ENCODE peak calls at places on chromosomes 3 and 15, in six cellular contexts. P is H1, B is HepG2, D is GM12891, O is K562, S is GM12878. X is an unnamed sample.

GRCh38 chr15:41022487-41023090 is 69.3 kb downstream of the CHAC1 start:
- DNase-seq in B (peak), O (peak), S (peak), D (peak), P (peak), X (no peak)

GRCh38 chr3:190686011-190686410 is 172.1 kb downstream of the IL1RAP start:
- DNase-seq in S (no peak), D (no peak), B (no peak), P (no peak), O (no peak), X (no peak)

GRCh38 chr3:70053293-70053692 is 53.8 kb downstream of the SAMMSON start:
- DNase-seq in D (no peak), P (no peak), O (no peak), S (no peak), B (no peak), X (no peak)

GRCh38 chr3:50600841-50601591 is 10.6 kb downstream of the CISH start:
- DNase-seq in P (no peak), D (no peak), O (peak), S (no peak), B (peak), X (no peak)

GRCh38 chr3:131723343-131723742 is 220.6 kb upstream of the MRPL3 start:
- DNase-seq in S (no peak), D (no peak), B (no peak), O (no peak), P (no peak), X (no peak)

GRCh38 chr3:4271834-4272233 is 31.3 kb upstream of the SETMAR start:
- DNase-seq in O (peak), P (no peak), D (no peak), B (peak), S (no peak), X (no peak)

GRCh38 chr3:196662033-196662432 is 22.5 kb downstream of the NRROS start:
- DNase-seq in S (no peak), D (no peak), O (no peak), P (no peak), B (no peak), X (no peak)

GRCh38 chr15:25465835-25466234 is 27.0 kb upstream of the UBE3A start:
- DNase-seq in P (no peak), D (no peak), S (no peak), B (no peak), O (no peak), X (no peak)

GRCh38 chr3:196198771-196199753 is 12.1 kb downstream of the ZDHHC19 start:
- DNase-seq in S (no peak), O (no peak), D (no peak), B (peak), P (no peak), X (no peak)

GRCh38 chr3:2873986-2874385 is 236.2 kb downstream of the IL5RA start:
- DNase-seq in B (no peak), S (no peak), D (no peak), O (no peak), P (no peak), X (no peak)

GRCh38 chr15:29925227-29926082 is 103.2 kb upstream of the TJP1 start:
- DNase-seq in P (peak), D (peak), S (no peak), B (peak), O (peak), X (no peak)

GRCh38 chr3:9168230-9168629 is 81.2 kb downstream of the SRGAP3 start:
- DNase-seq in P (no peak), O (no peak), S (peak), B (no peak), D (peak), X (peak)

GRCh38 chr3:31696009-31696297 is 163.2 kb downstream of the STT3B start:
- DNase-seq in B (no peak), P (no peak), D (no peak), O (no peak), S (no peak), X (no peak)

GRCh38 chr15:100721758-100722550 is 119.6 kb downstream of the ASB7 start:
- DNase-seq in S (no peak), P (peak), O (no peak), B (peak), D (no peak), X (no peak)

GRCh38 chr15:89171136-89172072 is 50.0 kb downstream of the RLBP1 start:
- DNase-seq in S (no peak), P (peak), D (no peak), O (peak), B (peak), X (no peak)

GRCh38 chr3:13850161-13850945 is 29.5 kb downstream of the WNT7A start:
- DNase-seq in S (no peak), O (peak), D (no peak), B (peak), P (no peak), X (no peak)

GRCh38 chr15:67097893-67098740 is 32.7 kb downstream of the SMAD3 start:
- DNase-seq in B (no peak), D (no peak), S (no peak), O (peak), P (no peak), X (no peak)

GRCh38 chr15:22259881-22260421 is 179.6 kb downstream of the OR4M2 start:
- DNase-seq in S (no peak), P (no peak), D (no peak), B (no peak), O (no peak), X (no peak)

GRCh38 chr3:186417791-186418190 is 55.8 kb upstream of the DGKG start:
- DNase-seq in O (no peak), P (peak), D (no peak), B (no peak), S (no peak), X (no peak)

GRCh38 chr15:32834156-32834555 is 116.4 kb downstream of the GREM1 start:
- DNase-seq in B (no peak), D (peak), S (peak), P (no peak), O (no peak), X (no peak)

GRCh38 chr15:32956006-32956405 is 238.2 kb downstream of the GREM1 start:
- DNase-seq in B (peak), P (no peak), S (no peak), O (peak), D (peak), X (peak)

GRCh38 chr15:65394936-65395335 is 17.1 kb upstream of the IGDCC3 start:
- DNase-seq in P (no peak), S (no peak), B (no peak), D (no peak), O (no peak), X (no peak)

GRCh38 chr15:65395567-65396185 is 17.9 kb upstream of the IGDCC3 start:
- DNase-seq in S (no peak), B (no peak), D (no peak), O (no peak), P (peak), X (no peak)

GRCh38 chr15:65393091-65393490 is 15.3 kb upstream of the IGDCC3 start:
- DNase-seq in B (no peak), O (no peak), D (no peak), P (no peak), S (no peak), X (no peak)

GRCh38 chr15:65393557-65393956 is 15.8 kb upstream of the IGDCC3 start:
- DNase-seq in S (no peak), O (no peak), D (no peak), B (no peak), P (no peak), X (no peak)

DNA sequence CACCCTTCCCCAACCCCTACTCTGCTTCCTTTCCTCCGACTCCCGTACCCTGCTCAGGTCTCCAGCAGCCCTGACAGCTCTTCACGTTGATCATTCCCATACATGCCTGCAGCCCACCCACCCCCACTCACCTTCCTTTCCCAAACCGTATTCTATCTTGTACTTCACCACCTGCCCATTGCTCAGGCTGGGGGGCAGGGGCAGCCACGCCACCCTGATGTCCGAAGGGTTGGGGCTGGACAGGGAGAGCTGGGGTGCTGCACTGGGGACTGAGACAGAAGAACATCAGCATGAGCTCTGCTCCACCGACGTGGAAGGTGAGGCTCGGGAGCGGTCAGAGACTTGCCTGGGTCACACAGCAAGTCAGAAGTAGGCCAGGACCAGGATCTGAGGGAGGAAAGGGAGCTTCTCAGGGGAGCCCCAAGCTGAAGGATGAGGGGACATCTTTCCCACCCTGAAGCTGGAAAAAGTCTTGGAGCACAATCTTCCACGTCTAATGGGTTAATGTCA is 16.5 kb upstream of the IGDCC3 start:
- DNase-seq in O (no peak), B (no peak), P (no peak), S (no peak), D (no peak), X (no peak)
- TF ChIP-seq POLR2A in O (no peak), B (no peak), P (no peak), S (no peak), D (no peak), X (no peak)

DNA sequence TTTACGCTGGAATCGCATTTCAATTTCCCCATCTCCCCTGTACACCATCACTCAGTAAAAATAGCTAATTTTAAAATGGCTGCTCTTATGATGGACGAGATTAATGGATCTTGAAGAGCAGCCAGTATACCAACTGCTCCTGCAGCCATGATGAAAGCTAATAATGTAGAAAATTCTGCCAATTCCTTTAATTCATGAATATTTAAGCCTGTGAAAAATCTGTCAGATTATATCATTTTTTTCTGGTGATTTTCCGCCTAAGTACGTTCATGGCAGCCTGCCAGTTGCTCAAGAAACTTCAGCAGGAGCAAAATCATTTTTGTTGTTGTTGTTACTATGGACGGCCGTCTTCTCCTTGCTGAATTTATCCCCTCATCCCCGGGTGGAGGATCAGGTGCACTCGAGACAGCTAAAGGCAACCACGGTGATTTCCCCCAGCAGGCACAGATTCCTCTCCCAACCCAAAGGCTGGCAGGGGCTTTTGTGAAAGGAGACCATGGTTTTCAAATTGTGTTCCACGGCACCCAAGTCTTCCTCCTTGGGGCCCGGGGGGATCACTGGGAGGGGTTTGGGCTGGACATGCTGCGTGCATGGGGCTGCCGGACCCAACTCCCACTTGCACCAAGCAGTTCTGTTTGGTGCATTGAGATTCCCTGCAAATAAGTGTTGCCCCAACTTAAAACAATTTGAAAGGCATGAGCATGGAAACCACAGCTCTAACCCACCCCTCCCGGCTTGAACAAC is 289.6 kb downstream of the UACA start:
- DNase-seq in S (no peak), D (no peak), O (no peak), P (no peak), B (no peak), X (no peak)
- TF ChIP-seq POLR2AphosphoS5 in S (no peak), D (no peak), O (no peak), P (no peak), B (no peak), X (no peak)

GRCh38 chr15:71804695-71805470 is 5.5 kb upstream of the NR2E3 start:
- DNase-seq in O (no peak), P (no peak), B (no peak), S (no peak), D (no peak), X (no peak)

GRCh38 chr15:71801935-71802655 is 8.3 kb upstream of the NR2E3 start:
- DNase-seq in B (no peak), D (no peak), S (no peak), O (no peak), P (no peak), X (no peak)

GRCh38 chr15:71800835-71801745 is 9.3 kb upstream of the NR2E3 start:
- DNase-seq in S (no peak), D (peak), P (peak), O (peak), B (peak), X (no peak)

GRCh38 chr15:71804226-71804625 is 6.1 kb upstream of the NR2E3 start:
- DNase-seq in B (no peak), D (no peak), O (no peak), S (no peak), P (no peak), X (no peak)

GRCh38 chr15:71802770-71803169 is 7.6 kb upstream of the NR2E3 start:
- DNase-seq in B (no peak), D (no peak), S (no peak), P (peak), O (peak), X (no peak)
- TF ChIP-seq TAF1 in B (no peak), D (no peak), S (no peak), P (no peak), O (no peak), X (no peak)

DNA sequence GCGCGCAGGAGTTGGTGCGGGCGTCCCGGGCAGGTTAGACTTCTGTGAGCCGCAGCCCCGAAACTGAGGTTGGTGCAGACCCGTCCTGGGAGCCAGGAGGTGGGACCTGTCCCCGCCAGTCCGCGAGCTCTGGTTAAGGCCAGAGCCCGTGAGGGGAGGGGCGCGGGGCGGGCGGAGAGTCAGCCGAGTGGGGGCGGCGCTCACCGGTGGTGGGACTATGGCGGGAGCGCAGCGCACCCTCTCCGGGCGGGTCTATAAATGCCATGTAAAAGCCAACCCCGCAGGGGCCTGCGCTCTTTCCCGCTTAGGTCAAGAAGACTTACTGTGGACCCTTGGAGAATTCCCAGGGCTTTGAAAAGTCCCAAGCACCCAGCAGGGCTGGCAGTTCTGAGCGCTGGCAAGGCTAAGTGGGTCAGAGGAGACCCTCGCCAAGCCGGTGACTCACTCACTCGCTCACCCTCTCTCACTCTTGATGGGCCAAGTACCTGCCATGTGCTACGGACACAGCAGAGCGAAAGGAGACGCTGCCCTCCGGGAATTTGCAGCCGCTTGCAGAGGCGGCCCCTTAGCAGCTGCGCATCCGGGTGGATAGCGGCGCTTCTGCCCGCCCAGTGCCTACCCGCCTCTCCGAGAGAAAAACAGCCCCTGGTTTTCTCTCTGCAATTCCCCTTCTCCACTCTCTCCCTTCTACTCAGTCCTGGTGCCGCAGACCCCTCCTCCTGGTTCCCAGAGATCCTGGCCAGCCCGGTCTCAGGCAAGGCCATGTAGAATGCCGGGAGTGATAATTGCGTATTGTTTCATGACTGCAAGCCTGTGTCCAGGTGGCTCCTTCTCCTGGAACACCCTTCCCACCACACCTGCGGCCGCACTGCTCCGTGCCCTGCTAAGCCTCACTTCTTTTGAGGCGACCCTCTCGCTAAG is at the start of gene ALDH1L1:
- DNase-seq in O (no peak), S (no peak), B (peak), P (peak), D (no peak), X (no peak)
- TF ChIP-seq POLR2A in O (no peak), S (no peak), B (peak), P (no peak), D (no peak), X (no peak)

GRCh38 chr15:65258370-65258769 is 28.3 kb downstream of the PARP16 start:
- DNase-seq in S (no peak), B (no peak), P (no peak), D (no peak), O (no peak), X (no peak)

GRCh38 chr15:65259367-65259781 is 27.3 kb downstream of the PARP16 start:
- DNase-seq in S (no peak), O (no peak), B (no peak), D (no peak), P (no peak), X (no peak)

GRCh38 chr15:65263313-65263712 is 23.4 kb downstream of the PARP16 start:
- DNase-seq in O (no peak), D (no peak), S (no peak), P (no peak), B (no peak), X (no peak)

GRCh38 chr15:65254237-65254820 is 32.4 kb downstream of the PARP16 start:
- DNase-seq in B (no peak), O (no peak), S (no peak), D (no peak), P (no peak), X (no peak)

GRCh38 chr15:65258863-65259262 is 27.8 kb downstream of the PARP16 start:
- DNase-seq in P (no peak), O (no peak), D (no peak), S (no peak), B (no peak), X (no peak)
- TF ChIP-seq POLR2AphosphoS5 in P (no peak), O (no peak), D (no peak), S (no peak), B (no peak), X (no peak)

GRCh38 chr3:152471814-152472605 is 203.3 kb downstream of the MBNL1 start:
- DNase-seq in O (peak), B (peak), S (peak), D (no peak), P (peak), X (no peak)
- TF ChIP-seq TAF1 in O (no peak), B (no peak), S (no peak), D (no peak), P (no peak), X (no peak)

GRCh38 chr3:189171707-189172106 is at the start of gene TPRG1:
- DNase-seq in O (no peak), B (no peak), S (no peak), P (no peak), D (no peak), X (no peak)

GRCh38 chr3:189170559-189170958 is 1.2 kb upstream of the TPRG1 start:
- DNase-seq in B (no peak), O (no peak), P (no peak), D (no peak), S (no peak), X (no peak)

GRCh38 chr3:189167027-189167766 is 4.6 kb upstream of the TPRG1 start:
- DNase-seq in O (no peak), D (no peak), B (no peak), S (no peak), P (no peak), X (no peak)

GRCh38 chr3:189168711-189169110 is 3.1 kb upstream of the TPRG1 start:
- DNase-seq in O (no peak), S (no peak), D (no peak), B (no peak), P (no peak), X (no peak)

GRCh38 chr3:189169728-189170127 is 2.0 kb upstream of the TPRG1 start:
- DNase-seq in S (no peak), D (no peak), P (peak), B (no peak), O (no peak), X (no peak)
- TF ChIP-seq POLR2A in S (no peak), D (no peak), P (no peak), B (no peak), O (no peak), X (no peak)

GRCh38 chr15:93852761-93853160 is 378.6 kb upstream of the MCTP2 start:
- DNase-seq in S (no peak), B (no peak), P (no peak), D (no peak), O (no peak), X (no peak)
- TF ChIP-seq POLR2AphosphoS5 in S (no peak), B (no peak), P (no peak), D (no peak), O (no peak), X (no peak)

GRCh38 chr15:38073278-38073930 is 139.0 kb downstream of the TMCO5A start:
- DNase-seq in P (no peak), D (no peak), O (no peak), S (no peak), B (peak), X (no peak)
- TF ChIP-seq TAF1 in P (no peak), D (no peak), O (no peak), S (no peak), B (peak), X (no peak)

GRCh38 chr3:36944012-36944640 is 728 bp downstream of the TRANK1 start:
- DNase-seq in O (no peak), P (no peak), B (no peak), S (no peak), D (peak), X (peak)

GRCh38 chr3:36942632-36943248 is 2.1 kb downstream of the TRANK1 start:
- DNase-seq in S (no peak), O (no peak), D (no peak), B (no peak), P (peak), X (no peak)

GRCh38 chr3:36945326-36945980 is 599 bp upstream of the TRANK1 start:
- DNase-seq in S (no peak), O (no peak), D (no peak), B (no peak), P (no peak), X (no peak)

GRCh38 chr3:36943601-36944000 is 1.3 kb downstream of the TRANK1 start:
- DNase-seq in B (no peak), D (no peak), S (no peak), P (no peak), O (no peak), X (no peak)

GRCh38 chr3:36944641-36945270 is at the start of gene TRANK1:
- DNase-seq in P (peak), D (peak), S (no peak), B (no peak), O (no peak), X (peak)
- TF ChIP-seq POLR2A in P (no peak), D (no peak), S (no peak), B (no peak), O (no peak), X (no peak)